ENCODE peak calls at places on chromosomes 5 and 9, in five cellular contexts. One of them, this sample, is unnamed.

GRCh38 chr5:15774632-15775031 is 274.7 kb downstream of the FBXL7 start:
- DNase-seq in HCT116: no peak
- DNase-seq in lung: no peak
- DNase-seq in HuH-7: no peak
- DNase-seq in AML-193: no peak
- DNase-seq in this sample: no peak

GRCh38 chr5:111984044-111984443 is 227.1 kb upstream of the NREP start:
- DNase-seq in AML-193: peak
- DNase-seq in HuH-7: no peak
- DNase-seq in lung: no peak
- DNase-seq in HCT116: no peak
- DNase-seq in this sample: no peak

GRCh38 chr5:84113246-84114118 is 271.2 kb downstream of the EDIL3 start:
- DNase-seq in HCT116: peak
- DNase-seq in lung: no peak
- DNase-seq in AML-193: no peak
- DNase-seq in HuH-7: no peak
- DNase-seq in this sample: no peak

GRCh38 chr9:91255327-91255726 is 106.4 kb downstream of the AUH start:
- DNase-seq in HCT116: no peak
- DNase-seq in HuH-7: no peak
- DNase-seq in lung: no peak
- DNase-seq in AML-193: no peak
- DNase-seq in this sample: no peak

GRCh38 chr5:132812949-132813598 is at the start of gene SOWAHA:
- DNase-seq in HCT116: no peak
- DNase-seq in AML-193: no peak
- DNase-seq in HuH-7: peak
- DNase-seq in lung: no peak
- DNase-seq in this sample: peak

GRCh38 chr5:52798952-52799351 is 11.2 kb downstream of the ITGA1 start:
- DNase-seq in HCT116: no peak
- DNase-seq in AML-193: peak
- DNase-seq in lung: no peak
- DNase-seq in HuH-7: no peak
- DNase-seq in this sample: no peak

GRCh38 chr9:129868571-129869486 is 33.6 kb downstream of the USP20 start:
- DNase-seq in HCT116: no peak
- DNase-seq in AML-193: no peak
- DNase-seq in lung: no peak
- DNase-seq in HuH-7: no peak
- DNase-seq in this sample: no peak

GRCh38 chr5:31464081-31464480 is 67.8 kb downstream of the DROSHA start:
- DNase-seq in HuH-7: no peak
- DNase-seq in lung: no peak
- DNase-seq in AML-193: no peak
- DNase-seq in HCT116: no peak
- DNase-seq in this sample: no peak

GRCh38 chr5:73215525-73215890 is 42.5 kb downstream of the TMEM174 start:
- DNase-seq in HCT116: no peak
- DNase-seq in AML-193: no peak
- DNase-seq in HuH-7: no peak
- DNase-seq in lung: no peak
- DNase-seq in this sample: no peak

GRCh38 chr5:88952344-88952743 is 69.4 kb upstream of the MEF2C start:
- DNase-seq in HuH-7: no peak
- DNase-seq in HCT116: peak
- DNase-seq in lung: no peak
- DNase-seq in AML-193: no peak
- DNase-seq in this sample: peak

GRCh38 chr5:19886123-19886921 is 101.7 kb downstream of the CDH18 start:
- DNase-seq in HuH-7: no peak
- DNase-seq in HCT116: no peak
- DNase-seq in AML-193: no peak
- DNase-seq in lung: no peak
- DNase-seq in this sample: no peak

GRCh38 chr5:88829053-88829452 is 53.9 kb downstream of the MEF2C start:
- DNase-seq in HCT116: no peak
- DNase-seq in HuH-7: no peak
- DNase-seq in AML-193: peak
- DNase-seq in lung: no peak
- DNase-seq in this sample: no peak

GRCh38 chr9:105318729-105319513 is 74.5 kb downstream of the SLC44A1 start:
- DNase-seq in HCT116: no peak
- DNase-seq in lung: no peak
- DNase-seq in HuH-7: peak
- DNase-seq in AML-193: no peak
- DNase-seq in this sample: peak

GRCh38 chr5:153960269-153961215 is 78.2 kb downstream of the FAM114A2 start:
- DNase-seq in HCT116: no peak
- DNase-seq in AML-193: no peak
- DNase-seq in lung: no peak
- DNase-seq in HuH-7: no peak
- DNase-seq in this sample: no peak

GRCh38 chr5:165397521-165397920 is 1892.1 kb downstream of the MAT2B start:
- DNase-seq in HCT116: no peak
- DNase-seq in lung: no peak
- DNase-seq in HuH-7: no peak
- DNase-seq in AML-193: no peak
- DNase-seq in this sample: no peak

GRCh38 chr5:138754699-138755057 is 1.5 kb downstream of the CTNNA1 start:
- DNase-seq in AML-193: no peak
- DNase-seq in HuH-7: no peak
- DNase-seq in lung: no peak
- DNase-seq in HCT116: peak
- DNase-seq in this sample: no peak

GRCh38 chr5:173466227-173466626 is 138.0 kb upstream of the STC2 start:
- DNase-seq in HuH-7: no peak
- DNase-seq in lung: no peak
- DNase-seq in AML-193: no peak
- DNase-seq in HCT116: no peak
- DNase-seq in this sample: no peak

GRCh38 chr9:133351908-133352634 is 4.1 kb downstream of the RPL7A start:
- DNase-seq in AML-193: peak
- DNase-seq in HuH-7: peak
- DNase-seq in HCT116: no peak
- DNase-seq in lung: no peak
- DNase-seq in this sample: peak

GRCh38 chr9:129626944-129627297 is 958 bp downstream of the NTMT1 start:
- DNase-seq in lung: no peak
- DNase-seq in AML-193: no peak
- DNase-seq in HuH-7: no peak
- DNase-seq in HCT116: no peak
- DNase-seq in this sample: peak

GRCh38 chr5:151798674-151799073 is 26.9 kb downstream of the G3BP1 start:
- DNase-seq in HCT116: no peak
- DNase-seq in AML-193: no peak
- DNase-seq in lung: no peak
- DNase-seq in HuH-7: no peak
- DNase-seq in this sample: no peak

GRCh38 chr5:32004404-32004803 is 169.7 kb downstream of the GOLPH3 start:
- DNase-seq in AML-193: no peak
- DNase-seq in lung: no peak
- DNase-seq in HCT116: no peak
- DNase-seq in HuH-7: no peak
- DNase-seq in this sample: no peak

GRCh38 chr9:76701441-76702031 is 62.7 kb upstream of the PCA3 start:
- DNase-seq in AML-193: no peak
- DNase-seq in HuH-7: no peak
- DNase-seq in lung: no peak
- DNase-seq in HCT116: no peak
- DNase-seq in this sample: no peak

GRCh38 chr5:111742595-111742994 is 14.4 kb downstream of the NREP start:
- DNase-seq in AML-193: no peak
- DNase-seq in HuH-7: no peak
- DNase-seq in lung: no peak
- DNase-seq in HCT116: no peak
- DNase-seq in this sample: no peak

GRCh38 chr9:82682431-82682830 is 380.5 kb downstream of the RASEF start:
- DNase-seq in AML-193: no peak
- DNase-seq in HuH-7: no peak
- DNase-seq in HCT116: no peak
- DNase-seq in lung: no peak
- DNase-seq in this sample: no peak

GRCh38 chr5:150120617-150121447 is 34.5 kb upstream of the CSF1R start:
- DNase-seq in lung: no peak
- DNase-seq in HuH-7: no peak
- DNase-seq in HCT116: no peak
- DNase-seq in AML-193: no peak
- DNase-seq in this sample: no peak

GRCh38 chr5:95081500-95082355 is 203.2 kb downstream of the MCTP1 start:
- DNase-seq in HCT116: no peak
- DNase-seq in HuH-7: no peak
- DNase-seq in lung: peak
- DNase-seq in AML-193: peak
- DNase-seq in this sample: peak

GRCh38 chr9:129556576-129557191 is 64.2 kb downstream of the C9orf50 start:
- DNase-seq in HCT116: no peak
- DNase-seq in AML-193: no peak
- DNase-seq in HuH-7: no peak
- DNase-seq in lung: no peak
- DNase-seq in this sample: no peak

This sample was measured in LoVo.